ENCODE peak calls at places on chromosomes 13 and 19, in six cellular contexts. H is nephron progenitor cell, R is amygdala, F is omental fat pad, Z is NAMALWA, M is fibroblast of pulmonary artery. C is an unnamed sample.

GRCh38 chr13:113638806-113639205 is 19.2 kb downstream of the ATP4B start:
- DNase-seq in F (no peak), M (no peak), H (no peak), Z (no peak), R (no peak), C (no peak)

GRCh38 chr13:23848639-23849282 is 40.4 kb downstream of the MIPEP start:
- DNase-seq in Z (peak; percentile 12), F (no peak), H (no peak), R (no peak), M (no peak), C (peak; percentile 54)

GRCh38 chr13:59906413-59907027 is 257.2 kb downstream of the DIAPH3 start:
- DNase-seq in Z (peak; percentile 64), R (no peak), M (peak; percentile 72), H (peak; percentile 4), F (no peak), C (no peak)

GRCh38 chr13:29901714-29902631 is 51.6 kb upstream of the UBL3 start:
- DNase-seq in H (no peak), F (no peak), M (peak; percentile 96), Z (peak; percentile 17), R (no peak), C (no peak)

GRCh38 chr13:60756306-60756705 is 359.3 kb downstream of the TDRD3 start:
- DNase-seq in H (no peak), Z (no peak), R (no peak), F (no peak), M (peak; percentile 31), C (no peak)

GRCh38 chr19:49954933-49955332 is 6.0 kb downstream of the SIGLEC11 start:
- DNase-seq in Z (no peak), M (no peak), R (no peak), F (no peak), H (no peak), C (no peak)

GRCh38 chr19:11581740-11582139 is 4.3 kb upstream of the ACP5 start:
- DNase-seq in F (no peak), Z (peak; percentile 91), R (no peak), H (no peak), M (peak; percentile 18), C (peak; percentile 85)

GRCh38 chr13:93225610-93226009 is 997 bp upstream of the GPC6 start:
- DNase-seq in Z (no peak), H (no peak), M (no peak), F (no peak), R (no peak), C (no peak)

GRCh38 chr13:89267734-89268133 is 1596.6 kb downstream of the SLITRK5 start:
- DNase-seq in F (no peak), M (no peak), R (no peak), H (no peak), Z (no peak), C (no peak)